ENCODE peak calls at places on chromosomes 11 and 22, in six cellular contexts. Z is astrocyte of the cerebellum, T is breast epithelium, K is endodermal cell, X is HCT116, B is spleen. P is an unnamed sample.
A peak's percentile ranks its signal among the peaks of the same experiment; 100 is the strongest.

GRCh38 chr11:68927280-68928107 is 23.8 kb downstream of the IGHMBP2 start:
- DNase-seq in Z (no peak), X (no peak), B (peak; percentile 71), T (no peak), K (no peak), P (no peak)

GRCh38 chr11:4991066-4991465 is 3.6 kb upstream of the OR51L1 start:
- DNase-seq in X (no peak), B (no peak), Z (no peak), K (no peak), T (no peak), P (no peak)

GRCh38 chr11:126328001-126328390 is 24.1 kb downstream of the DCPS start:
- DNase-seq in K (no peak), Z (no peak), B (peak; percentile 71), T (no peak), X (no peak), P (no peak)

GRCh38 chr22:47556473-47556872 is 794.0 kb downstream of the TBC1D22A start:
- DNase-seq in Z (no peak), X (no peak), K (no peak), T (no peak), B (no peak), P (no peak)

GRCh38 chr22:22009661-22010060 is 27.1 kb upstream of the TOP3B start:
- DNase-seq in Z (no peak), B (no peak), X (no peak), T (no peak), K (no peak), P (no peak)

GRCh38 chr11:120690406-120690805 is 178.9 kb downstream of the GRIK4 start:
- DNase-seq in X (no peak), Z (no peak), T (no peak), B (no peak), K (no peak), P (no peak)

GRCh38 chr22:35418088-35418487 is 18.1 kb downstream of the MCM5 start:
- DNase-seq in T (no peak), K (no peak), Z (no peak), B (no peak), X (no peak), P (no peak)

GRCh38 chr22:33807465-33807864 is 112.8 kb downstream of the LARGE1 start:
- DNase-seq in K (no peak), T (no peak), Z (no peak), X (no peak), B (no peak), P (no peak)

GRCh38 chr22:42642801-42643631 is 2.6 kb upstream of the ATP5MGL start:
- DNase-seq in T (no peak), B (no peak), X (no peak), K (no peak), Z (no peak), P (no peak)

GRCh38 chr11:116953525-116954284 is 116.3 kb upstream of the APOA1 start:
- DNase-seq in Z (no peak), T (no peak), X (no peak), B (no peak), K (no peak), P (no peak)

GRCh38 chr11:13337986-13338436 is 60.4 kb downstream of the BMAL1 start:
- DNase-seq in B (no peak), X (no peak), T (no peak), Z (no peak), K (no peak), P (peak; percentile 23)

GRCh38 chr11:706439-706956 is 467 bp downstream of the EPS8L2 start:
- DNase-seq in T (no peak), X (no peak), B (no peak), Z (no peak), K (peak; percentile 79), P (no peak)

GRCh38 chr11:58629857-58630256 is 7.4 kb downstream of the CNTF start:
- DNase-seq in K (peak; percentile 58), T (no peak), Z (peak; percentile 28), B (no peak), X (peak; percentile 22), P (peak; percentile 9)

GRCh38 chr11:61716478-61717285 is 35.8 kb upstream of the MYRF start:
- DNase-seq in B (no peak), Z (no peak), T (no peak), K (peak; percentile 67), X (no peak), P (no peak)

GRCh38 chr11:128054323-128054910 is 532.9 kb downstream of the ETS1 start:
- DNase-seq in K (no peak), T (no peak), Z (no peak), X (no peak), B (no peak), P (no peak)

GRCh38 chr11:72764503-72764902 is 12.3 kb upstream of the ARAP1 start:
- DNase-seq in B (no peak), Z (no peak), T (no peak), K (peak; percentile 91), X (no peak), P (no peak)

GRCh38 chr22:45212992-45213751 is 27.5 kb downstream of the KIAA0930 start:
- DNase-seq in T (no peak), X (no peak), Z (no peak), K (no peak), B (peak; percentile 76), P (no peak)

DNA sequence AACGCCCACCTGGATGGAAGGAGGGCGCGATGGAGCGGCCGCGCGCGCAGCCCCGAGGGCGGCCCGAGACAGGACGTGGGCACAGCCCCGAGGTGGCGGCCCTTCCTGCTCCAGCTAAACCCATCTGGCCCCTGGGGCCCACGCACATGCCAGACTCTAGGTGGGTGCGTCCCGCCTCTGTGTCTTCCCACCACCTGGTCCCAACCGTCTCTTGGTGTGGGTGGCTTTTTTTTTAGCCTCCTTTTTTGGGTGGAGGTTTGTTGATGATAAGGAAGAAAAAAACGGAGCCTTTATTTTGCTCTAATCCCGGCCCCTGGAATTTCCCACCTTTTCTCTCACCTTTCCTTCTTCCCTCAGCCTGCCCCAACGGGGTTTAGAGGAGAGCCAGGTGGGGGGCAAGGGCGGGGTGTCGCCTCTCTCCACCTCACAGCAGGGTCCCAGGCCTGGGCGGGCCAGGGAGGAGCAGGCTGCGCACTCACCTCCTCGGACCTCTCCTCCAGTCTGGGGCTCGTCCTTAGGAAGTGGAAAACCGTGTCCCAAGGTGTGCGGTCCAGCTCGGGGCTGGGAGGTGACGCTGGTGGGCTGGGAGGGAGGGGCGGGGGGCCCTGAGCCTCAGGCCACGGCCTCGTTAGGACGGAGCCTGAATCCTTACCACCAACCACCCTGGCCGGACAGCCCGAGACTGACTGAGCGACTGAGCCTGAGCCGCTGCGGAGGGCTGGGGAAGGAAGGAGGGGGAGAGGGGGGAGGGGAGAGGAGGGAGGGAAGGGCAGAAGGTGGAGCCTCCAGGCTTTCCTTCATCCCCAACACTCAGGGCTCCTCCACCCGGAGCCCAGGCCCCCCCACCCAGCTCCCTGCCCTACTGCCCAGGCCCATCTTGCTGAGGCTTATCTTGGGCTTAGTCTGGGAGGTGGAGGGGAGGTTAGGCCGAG is at the start of gene SOX10:
- DNase-seq in K (peak; percentile 95), X (no peak), Z (no peak), B (no peak), T (peak; percentile 73), P (no peak)
- H3K4me3 ChIP-seq in K (peak within 1 kb of the TSS; percentile 73), X (no peak within 1 kb of the TSS), Z (no peak within 1 kb of the TSS), B (no peak within 1 kb of the TSS), T (no peak within 1 kb of the TSS), P (no peak within 1 kb of the TSS)

DNA sequence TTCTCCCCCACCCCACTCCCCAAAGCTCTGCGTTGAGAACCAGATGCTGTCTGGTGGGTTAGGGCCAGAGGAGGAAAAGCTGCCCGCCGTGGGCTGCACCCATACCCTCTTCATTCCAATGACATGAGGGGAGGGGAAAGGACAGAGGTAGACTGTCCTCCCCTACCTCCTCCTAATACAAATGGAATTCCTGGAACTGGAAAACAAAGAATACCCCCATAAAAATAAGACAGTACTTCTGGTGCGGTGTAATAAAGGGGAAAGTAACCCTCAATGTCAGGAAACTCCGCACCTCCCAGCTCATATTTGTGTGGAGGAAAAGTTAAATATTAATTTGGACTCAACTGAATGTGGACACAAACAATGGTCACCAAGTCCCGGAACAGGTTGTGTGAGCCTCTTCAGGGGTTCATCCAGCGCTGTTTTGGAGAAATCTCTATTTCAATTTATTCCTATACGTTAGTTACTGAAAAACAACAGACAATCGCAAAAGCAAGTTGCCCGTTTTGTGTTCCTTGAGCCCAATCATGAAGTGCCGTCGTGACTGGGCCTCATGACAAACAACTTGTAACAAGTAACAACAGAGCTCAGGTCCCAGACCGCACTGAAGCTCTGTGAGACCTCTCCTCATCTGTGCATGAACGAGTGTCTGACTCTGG is 55.0 kb upstream of the B3GAT1 start:
- DNase-seq in K (no peak), Z (no peak), B (no peak), T (no peak), X (no peak), P (no peak)
- H3K4me3 ChIP-seq in K (no peak overlapping the region), Z (no peak overlapping the region), B (no peak overlapping the region), T (no peak overlapping the region), X (no peak overlapping the region), P (no peak overlapping the region)

GRCh38 chr22:39997939-39998726 is 3.4 kb downstream of the FAM83F start:
- DNase-seq in B (no peak), T (peak; percentile 81), Z (peak; percentile 15), X (no peak), K (peak; percentile 83), P (no peak)
- H3K4me3 ChIP-seq in B (no peak overlapping the region), T (no peak overlapping the region), Z (no peak overlapping the region), X (no peak overlapping the region), K (peak overlapping the region; percentile 45), P (no peak overlapping the region)

GRCh38 chr11:9758676-9759518 is 95.0 kb downstream of the SWAP70 start:
- DNase-seq in Z (no peak), K (peak; percentile 84), B (peak; percentile 91), T (peak; percentile 72), X (peak; percentile 24), P (no peak)
- H3K4me3 ChIP-seq in Z (peak overlapping the region; percentile 21), K (peak overlapping the region; percentile 75), B (peak overlapping the region; percentile 38), T (peak overlapping the region; percentile 62), X (peak overlapping the region; percentile 71), P (peak overlapping the region; percentile 43)

GRCh38 chr11:64060861-64061444 is 25.2 kb downstream of the FLRT1 start:
- DNase-seq in T (no peak), X (no peak), Z (no peak), K (peak; percentile 90), B (peak; percentile 83), P (no peak)
- H3K4me3 ChIP-seq in T (peak overlapping the region; percentile 26), X (no peak overlapping the region), Z (peak overlapping the region; percentile 33), K (peak overlapping the region; percentile 74), B (peak overlapping the region; percentile 16), P (peak overlapping the region; percentile 62)